ENCODE peak calls at places on chromosomes 7 and 10, in six cellular contexts. E, O, U, W, F and M are unnamed samples.

GRCh38 chr7:51141451-51141971 is 175.1 kb downstream of the COBL start:
- DNase-seq in O (no peak), E (no peak), W (peak), U (peak), F (no peak), M (no peak)

GRCh38 chr7:106568680-106569499 is 92.1 kb downstream of the CCDC71L start:
- DNase-seq in W (peak), E (no peak), F (peak), O (no peak), U (peak), M (no peak)

GRCh38 chr10:113073549-113074189 is 123.6 kb downstream of the TCF7L2 start:
- DNase-seq in O (no peak), E (no peak), W (peak), U (peak), F (peak), M (peak)

GRCh38 chr10:51214897-51215227 is 140.6 kb downstream of the PRKG1 start:
- DNase-seq in F (no peak), E (no peak), W (no peak), O (no peak), U (no peak), M (no peak)

GRCh38 chr7:116802144-116802747 is 60.1 kb upstream of the CAPZA2 start:
- DNase-seq in E (no peak), O (no peak), U (peak), F (peak), W (no peak), M (no peak)

GRCh38 chr7:463362-464176 is 56.1 kb downstream of the PDGFA start:
- DNase-seq in W (no peak), O (no peak), F (no peak), E (no peak), U (no peak), M (no peak)

GRCh38 chr10:14695833-14696232 is 78.9 kb downstream of the FAM107B start:
- DNase-seq in U (no peak), W (no peak), F (no peak), O (no peak), E (no peak), M (no peak)

GRCh38 chr7:47639495-47640110 is 57.7 kb upstream of the TNS3 start:
- DNase-seq in W (no peak), F (no peak), O (no peak), U (no peak), E (no peak), M (no peak)

GRCh38 chr10:22427890-22428571 is 82.7 kb downstream of the SPAG6 start:
- DNase-seq in E (no peak), W (no peak), O (no peak), U (peak), F (peak), M (peak)

GRCh38 chr7:6237730-6238129 is 34.7 kb downstream of the CYTH3 start:
- DNase-seq in E (no peak), F (no peak), U (no peak), O (no peak), W (no peak), M (no peak)

GRCh38 chr10:13949844-13950542 is 363.2 kb downstream of the PRPF18 start:
- DNase-seq in W (peak), U (peak), F (peak), E (no peak), O (no peak), M (no peak)

GRCh38 chr7:46230298-46231295 is 309.5 kb upstream of the IGFBP3 start:
- DNase-seq in W (no peak), E (no peak), O (no peak), F (no peak), U (peak), M (no peak)

GRCh38 chr7:134627775-134628153 is 18.9 kb upstream of the BPGM start:
- DNase-seq in W (no peak), F (no peak), U (no peak), O (no peak), E (no peak), M (no peak)

GRCh38 chr10:76942556-76943416 is 694.8 kb downstream of the KCNMA1 start:
- DNase-seq in E (no peak), W (no peak), O (no peak), F (no peak), U (peak), M (no peak)

GRCh38 chr10:20630092-20630643 is 266.9 kb downstream of the NEBL start:
- DNase-seq in U (no peak), E (no peak), F (no peak), O (no peak), W (no peak), M (no peak)

GRCh38 chr10:43125881-43126731 is 12.1 kb upstream of the CSGALNACT2 start:
- DNase-seq in O (no peak), U (no peak), E (no peak), F (no peak), W (no peak), M (no peak)

GRCh38 chr10:131706952-131707351 is 193.9 kb upstream of the PPP2R2D start:
- DNase-seq in U (no peak), W (no peak), F (no peak), O (no peak), E (no peak), M (no peak)

GRCh38 chr7:120486164-120486563 is 213.2 kb downstream of the KCND2 start:
- DNase-seq in W (no peak), E (no peak), F (no peak), U (no peak), O (no peak), M (no peak)

GRCh38 chr10:11874568-11875182 is 51.5 kb downstream of the PROSER2 start:
- DNase-seq in E (no peak), U (peak), O (peak), F (no peak), W (no peak), M (no peak)

GRCh38 chr7:121485457-121486243 is 89.5 kb upstream of the FAM3C start:
- DNase-seq in W (no peak), U (peak), E (no peak), O (no peak), F (peak), M (no peak)

GRCh38 chr7:87474533-87475358 is 734 bp downstream of the ABCB4 start:
- DNase-seq in W (no peak), F (peak), E (no peak), O (no peak), U (no peak), M (no peak)

GRCh38 chr7:44561962-44562621 is 11.6 kb downstream of the DDX56 start:
- DNase-seq in O (no peak), F (no peak), E (no peak), U (peak), W (no peak), M (peak)

GRCh38 chr7:64102656-64103400 is 57.6 kb downstream of the ZNF727 start:
- DNase-seq in E (no peak), U (no peak), F (no peak), W (no peak), O (no peak), M (no peak)

GRCh38 chr10:110500515-110500905 is 2.8 kb downstream of the DUSP5 start:
- DNase-seq in E (no peak), U (peak), W (no peak), F (no peak), O (no peak), M (no peak)

GRCh38 chr10:78337646-78338391 is 304.2 kb downstream of the RPS24 start:
- DNase-seq in O (no peak), U (no peak), W (no peak), E (no peak), F (no peak), M (no peak)

GRCh38 chr10:14487511-14487909 is 156.8 kb upstream of the FRMD4A start:
- DNase-seq in O (no peak), F (no peak), U (peak), E (no peak), W (no peak), M (no peak)

GRCh38 chr7:149753370-149754233 is 19.8 kb downstream of the ZNF467 start:
- DNase-seq in O (no peak), U (peak), W (no peak), E (no peak), F (no peak), M (no peak)

GRCh38 chr10:114103286-114103685 is 59.6 kb downstream of the ADRB1 start:
- DNase-seq in E (no peak), F (peak), W (peak), U (peak), O (peak), M (peak)

GRCh38 chr7:142496545-142496991 is 238.7 kb upstream of the PRSS58 start:
- DNase-seq in U (peak), W (no peak), F (no peak), O (peak), E (no peak), M (peak)

GRCh38 chr10:63940277-63940972 is 419.2 kb downstream of the REEP3 start:
- DNase-seq in O (no peak), U (no peak), W (no peak), F (no peak), E (no peak), M (no peak)

GRCh38 chr10:50326757-50327701 is 75.7 kb upstream of the ASAH2 start:
- DNase-seq in F (peak), O (no peak), W (no peak), E (no peak), U (peak), M (peak)

GRCh38 chr7:139916717-139917395 is 87.8 kb downstream of the TBXAS1 start:
- DNase-seq in O (no peak), E (no peak), W (no peak), U (no peak), F (no peak), M (no peak)

GRCh38 chr10:93039721-93040120 is 20.9 kb upstream of the CYP26C1 start:
- DNase-seq in E (no peak), U (peak), W (no peak), O (no peak), F (no peak), M (no peak)

GRCh38 chr10:31083765-31084184 is 52.1 kb upstream of the ZNF438 start:
- DNase-seq in W (no peak), O (peak), U (peak), E (no peak), F (no peak), M (peak)

GRCh38 chr7:149720372-149721083 is 52.9 kb downstream of the ZNF467 start:
- DNase-seq in F (no peak), E (no peak), O (no peak), U (no peak), W (no peak), M (no peak)

GRCh38 chr10:16440396-16441105 is 3.7 kb downstream of the PTER start:
- DNase-seq in O (no peak), E (no peak), W (no peak), F (no peak), U (peak), M (no peak)

GRCh38 chr10:93280699-93281366 is 201.3 kb downstream of the MYOF start:
- DNase-seq in O (no peak), E (no peak), F (no peak), W (no peak), U (no peak), M (no peak)

GRCh38 chr10:90985301-90985700 is 64.4 kb upstream of the ANKRD1 start:
- DNase-seq in U (no peak), E (no peak), F (no peak), O (no peak), W (no peak), M (no peak)

GRCh38 chr10:72952189-72952900 is 2.3 kb downstream of the PLA2G12B start:
- DNase-seq in O (no peak), U (no peak), E (no peak), W (no peak), F (no peak), M (no peak)
- H3K4me3 ChIP-seq in O (no peak), U (no peak), E (no peak), W (no peak), F (no peak), M (no peak)

GRCh38 chr7:42926204-42926603 is 5.8 kb downstream of the PSMA2 start:
- DNase-seq in F (no peak), U (no peak), O (no peak), E (no peak), W (no peak), M (no peak)
- H3K4me3 ChIP-seq in F (no peak), U (no peak), O (no peak), E (no peak), W (no peak), M (no peak)

GRCh38 chr10:68284597-68284996 is 47.3 kb upstream of the HNRNPH3 start:
- DNase-seq in W (no peak), U (no peak), E (no peak), F (no peak), O (no peak), M (no peak)

GRCh38 chr10:68280750-68281149 is 48.8 kb upstream of the ATOH7 start:
- DNase-seq in W (no peak), O (no peak), F (no peak), E (no peak), U (no peak), M (no peak)

GRCh38 chr10:68288680-68289079 is 43.2 kb upstream of the HNRNPH3 start:
- DNase-seq in F (no peak), O (no peak), W (no peak), U (no peak), E (no peak), M (no peak)

GRCh38 chr10:68284007-68284406 is 47.9 kb upstream of the HNRNPH3 start:
- DNase-seq in E (no peak), F (no peak), W (no peak), O (no peak), U (peak), M (no peak)
- H3K4me3 ChIP-seq in E (no peak), F (no peak), W (no peak), O (no peak), U (no peak), M (no peak)

GRCh38 chr7:23471090-23471859 is 984 bp upstream of the IGF2BP3 start:
- DNase-seq in F (no peak), W (no peak), U (peak), E (no peak), O (peak), M (no peak)
- H3K4me3 ChIP-seq in F (peak), W (peak), U (peak), E (peak), O (no peak), M (peak)

DNA sequence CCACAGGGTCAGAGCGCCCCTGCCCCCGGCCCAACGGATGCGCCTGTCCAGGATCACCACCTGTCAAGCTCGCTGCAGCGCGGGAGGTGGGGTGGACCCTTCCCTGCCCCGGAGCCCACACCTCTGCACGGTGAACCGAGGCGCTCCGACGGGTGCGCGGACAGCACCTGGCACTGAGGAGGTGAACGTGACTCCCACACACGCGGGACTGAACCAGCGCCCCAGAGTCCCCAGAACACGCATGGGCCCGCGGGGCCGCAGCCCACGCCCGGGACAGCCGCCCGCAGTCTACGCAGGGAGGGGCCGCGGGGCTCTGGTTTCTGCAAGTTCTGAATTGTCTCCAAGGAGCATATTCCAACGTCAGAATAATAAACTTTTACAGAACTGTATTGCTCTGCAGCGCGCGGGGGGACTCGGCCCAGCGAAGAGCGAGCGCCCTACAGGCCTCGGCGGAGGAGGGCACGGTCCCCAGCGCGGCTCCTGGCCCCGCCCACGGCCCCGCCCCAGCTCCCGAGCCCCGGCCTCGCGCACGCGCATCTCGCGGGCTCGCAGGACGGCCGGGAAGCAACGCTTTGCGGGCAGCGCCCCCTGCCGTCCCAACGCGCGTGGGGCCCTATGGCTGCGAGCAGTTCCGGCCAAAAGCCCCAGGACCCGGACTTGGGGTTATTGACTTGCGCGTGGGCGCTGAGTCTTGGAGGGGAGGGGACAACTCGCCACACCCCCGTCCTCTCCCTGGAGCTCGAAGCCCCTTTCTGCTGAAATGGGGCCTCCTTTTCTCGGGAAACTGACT is 29.7 kb downstream of the OAT start:
- DNase-seq in F (no peak), U (peak), O (peak), E (peak), W (peak), M (peak)
- H3K4me3 ChIP-seq in F (peak), U (peak), O (peak), E (peak), W (peak), M (peak)

GRCh38 chr10:71391701-71392100 is 5.0 kb upstream of the CDH23 start:
- DNase-seq in U (no peak), O (no peak), F (no peak), E (no peak), W (no peak), M (no peak)

GRCh38 chr10:71390435-71390820 is 6.3 kb upstream of the CDH23 start:
- DNase-seq in F (no peak), W (no peak), U (no peak), E (no peak), O (no peak), M (no peak)

GRCh38 chr10:71390921-71391690 is 5.6 kb upstream of the CDH23 start:
- DNase-seq in O (no peak), W (no peak), U (no peak), F (no peak), E (no peak), M (no peak)

GRCh38 chr10:71389768-71390434 is 6.8 kb upstream of the CDH23 start:
- DNase-seq in W (no peak), F (no peak), E (no peak), U (no peak), O (no peak), M (no peak)

GRCh38 chr10:71388736-71389310 is 7.9 kb upstream of the CDH23 start:
- DNase-seq in U (no peak), E (no peak), F (no peak), W (no peak), O (no peak), M (no peak)
- H3K4me3 ChIP-seq in U (no peak), E (no peak), F (no peak), W (no peak), O (no peak), M (no peak)